ENCODE peak calls at places on chromosomes 2 and 18, in five cellular contexts. N is HCT116, E is upper lobe of right lung, L is neural progenitor cell, S is AG04449. Y is an unnamed sample.

GRCh38 chr2:3823748-3824147 is 120.4 kb downstream of the DCDC2C start:
- DNase-seq in S (no peak), N (no peak), E (no peak), L (no peak), Y (no peak)

GRCh38 chr2:55992465-55992864 is 68.9 kb upstream of the EFEMP1 start:
- DNase-seq in N (no peak), L (no peak), S (peak; percentile 100), E (no peak), Y (no peak)

GRCh38 chr18:22169011-22169888 is at the start of gene GATA6:
- DNase-seq in E (peak; percentile 96), S (peak; percentile 45), N (peak; percentile 85), L (peak; percentile 92), Y (peak; percentile 61)

GRCh38 chr2:72515696-72516095 is 310.1 kb downstream of the EXOC6B start:
- DNase-seq in N (no peak), S (no peak), E (no peak), L (no peak), Y (no peak)

GRCh38 chr2:10042301-10043161 is 819 bp upstream of the KLF11 start:
- DNase-seq in S (no peak), N (no peak), L (peak; percentile 81), E (peak; percentile 93), Y (no peak)

GRCh38 chr2:109401370-109401769 is 212.4 kb downstream of the SEPTIN10 start:
- DNase-seq in N (no peak), S (no peak), L (no peak), E (no peak), Y (no peak)

GRCh38 chr2:12928197-12928596 is 211.5 kb downstream of the TRIB2 start:
- DNase-seq in N (no peak), E (no peak), L (no peak), S (peak; percentile 63), Y (no peak)

GRCh38 chr2:168652997-168653906 is 149.2 kb upstream of the NOSTRIN start:
- DNase-seq in N (no peak), S (no peak), L (no peak), E (no peak), Y (no peak)

GRCh38 chr2:169069341-169069740 is at the start of gene DHRS9:
- DNase-seq in N (peak; percentile 79), L (no peak), S (no peak), E (peak; percentile 63), Y (no peak)

GRCh38 chr2:44746856-44747612 is 194.5 kb upstream of the SIX3 start:
- DNase-seq in N (no peak), L (peak; percentile 31), E (no peak), S (no peak), Y (no peak)

GRCh38 chr2:173119944-173120343 is 44.3 kb downstream of the MAP3K20 start:
- DNase-seq in E (no peak), S (no peak), L (no peak), N (no peak), Y (no peak)

GRCh38 chr2:140600116-140600515 is 1530.7 kb downstream of the LRP1B start:
- DNase-seq in S (no peak), E (no peak), L (no peak), N (no peak), Y (no peak)

GRCh38 chr2:8160959-8161358 is 520.9 kb upstream of the ID2 start:
- DNase-seq in L (no peak), N (no peak), S (no peak), E (no peak), Y (no peak)

GRCh38 chr2:231007159-231008045 is 11.5 kb downstream of the SPATA3 start:
- DNase-seq in L (peak; percentile 46), E (no peak), S (no peak), N (no peak), Y (peak; percentile 39)

GRCh38 chr2:29347774-29348465 is 232.7 kb downstream of the CLIP4 start:
- DNase-seq in L (no peak), S (no peak), N (no peak), E (no peak), Y (no peak)

GRCh38 chr18:24764766-24765165 is 304.3 kb downstream of the HRH4 start:
- DNase-seq in E (no peak), N (no peak), L (no peak), S (no peak), Y (no peak)

GRCh38 chr18:74303936-74304335 is 11.7 kb upstream of the C18orf63 start:
- DNase-seq in L (no peak), N (no peak), E (no peak), S (no peak), Y (no peak)

GRCh38 chr2:232668805-232669444 is 28.2 kb upstream of the GIGYF2 start:
- DNase-seq in N (peak; percentile 3), S (no peak), E (no peak), L (peak; percentile 51), Y (peak; percentile 51)

GRCh38 chr2:68632026-68632425 is 11.4 kb upstream of the PROKR1 start:
- DNase-seq in N (no peak), S (no peak), L (no peak), E (no peak), Y (no peak)

GRCh38 chr2:143284087-143284675 is 155.0 kb downstream of the ARHGAP15 start:
- DNase-seq in L (peak; percentile 75), E (no peak), S (no peak), N (peak; percentile 47), Y (peak; percentile 25)

GRCh38 chr2:102276549-102277201 is 34.7 kb upstream of the IL1RL1 start:
- DNase-seq in E (no peak), N (no peak), S (no peak), L (no peak), Y (no peak)

GRCh38 chr2:211114826-211115450 is 558.5 kb downstream of the CPS1 start:
- DNase-seq in N (no peak), L (no peak), E (no peak), S (no peak), Y (no peak)

GRCh38 chr2:173187911-173188788 is 112.5 kb downstream of the MAP3K20 start:
- DNase-seq in N (no peak), L (no peak), E (no peak), S (no peak), Y (no peak)

GRCh38 chr2:63926800-63927199 is 85.1 kb downstream of the UGP2 start:
- DNase-seq in E (no peak), L (peak; percentile 48), S (no peak), N (no peak), Y (no peak)

GRCh38 chr2:203164311-203164935 is 74.4 kb upstream of the CYP20A1 start:
- DNase-seq in E (no peak), S (no peak), L (no peak), N (no peak), Y (no peak)

GRCh38 chr2:42602218-42602936 is 33.9 kb downstream of the MTA3 start:
- DNase-seq in N (no peak), E (no peak), L (no peak), S (no peak), Y (no peak)

GRCh38 chr18:8406486-8407250 is 202.6 kb upstream of the RAB12 start:
- DNase-seq in L (no peak), N (no peak), E (no peak), S (no peak), Y (no peak)

GRCh38 chr2:85342156-85342555 is 12.2 kb downstream of the RETSAT start:
- DNase-seq in L (peak; percentile 11), S (no peak), N (no peak), E (no peak), Y (no peak)

GRCh38 chr2:173963323-173963816 is 1.8 kb downstream of the SP3 start:
- DNase-seq in L (no peak), S (no peak), N (no peak), E (no peak), Y (no peak)

GRCh38 chr18:55780591-55781071 is 192.6 kb upstream of the TCF4 start:
- DNase-seq in S (no peak), L (no peak), N (no peak), E (no peak), Y (no peak)

GRCh38 chr18:55781481-55781957 is 193.5 kb upstream of the TCF4 start:
- DNase-seq in S (peak; percentile 14), N (no peak), L (peak; percentile 72), E (no peak), Y (peak; percentile 76)

GRCh38 chr18:55779461-55779710 is 191.4 kb upstream of the TCF4 start:
- DNase-seq in S (no peak), N (no peak), L (no peak), E (no peak), Y (no peak)

GRCh38 chr18:55778731-55779460 is 190.9 kb upstream of the TCF4 start:
- DNase-seq in L (peak; percentile 59), N (no peak), S (no peak), E (no peak), Y (no peak)

GRCh38 chr18:55779711-55780590 is 192.0 kb upstream of the TCF4 start:
- DNase-seq in N (no peak), E (peak; percentile 63), L (peak; percentile 79), S (no peak), Y (peak; percentile 38)
- TF ChIP-seq CTCF in N (no peak), E (peak; percentile 19), L (peak; percentile 41), S (no peak), Y (peak; percentile 45)

GRCh38 chr2:172097557-172098131 is 5.1 kb downstream of the DLX2 start:
- DNase-seq in L (peak; percentile 32), S (no peak), E (no peak), N (no peak), Y (no peak)
- H3K4me3 ChIP-seq in L (peak overlapping the region; percentile 44), S (peak overlapping the region; percentile 66), E (no peak overlapping the region), N (no peak overlapping the region), Y (no peak overlapping the region)

DNA sequence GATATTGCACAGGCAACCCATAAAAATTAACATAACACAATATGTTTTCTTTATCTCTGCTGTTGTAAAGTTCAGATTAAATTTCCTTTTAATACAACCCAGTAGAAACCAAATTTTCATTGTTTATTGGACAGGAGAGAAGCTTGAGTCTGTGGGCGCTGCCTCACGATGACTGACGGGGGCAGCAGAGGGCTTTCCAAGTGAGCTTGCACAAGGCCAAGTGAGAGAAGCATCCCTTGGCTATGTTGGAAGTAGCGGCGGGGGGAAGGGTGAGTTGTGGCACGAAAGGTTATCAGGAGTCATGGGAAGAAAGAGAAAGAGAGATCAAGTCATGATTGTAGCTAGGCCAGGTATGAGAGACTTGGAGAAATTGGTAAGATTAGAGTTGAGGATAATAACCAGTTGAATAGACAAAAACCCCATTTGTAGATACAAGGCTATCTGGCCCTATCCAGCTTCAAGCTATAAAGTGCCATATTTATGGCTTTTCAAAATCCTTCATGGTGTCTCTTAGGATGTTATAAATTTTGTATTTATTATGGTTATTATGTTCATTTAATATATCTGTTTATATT is 413.7 kb upstream of the FAM98A start:
- DNase-seq in E (peak; percentile 67), L (peak; percentile 87), N (peak; percentile 18), S (no peak), Y (peak; percentile 91)
- TF ChIP-seq CTCF in E (peak; percentile 73), L (peak; percentile 98), N (peak; percentile 59), S (peak; percentile 42), Y (peak; percentile 91)

GRCh38 chr18:37252854-37253396 is 312.7 kb downstream of the CELF4 start:
- DNase-seq in L (no peak), S (no peak), N (no peak), E (peak; percentile 15), Y (no peak)
- H3K4me3 ChIP-seq in L (peak overlapping the region; percentile 84), S (no peak overlapping the region), N (no peak overlapping the region), E (no peak overlapping the region), Y (no peak overlapping the region)

Y was measured in WERI-Rb-1.